ENCODE peak calls at places on chromosomes 16 and 17, in nine cellular contexts. Y is HL-60; V is H54; O is HFFc6; A is EL; D is GM12878; I is esophagus muscularis mucosa; C is activated T-cell treated with anti-CD3 and anti-CD28 coated beads, Interleukin-2, amount 50 U/mL, for 72 hours; H is OCI-LY7. S is an unnamed sample.

GRCh38 chr16:57534337-57534880 is 2.0 kb downstream of the CCDC102A start:
- DNase-seq in Y (no peak), V (no peak), O (no peak), A (no peak), D (no peak), I (no peak), C (no peak), H (no peak), S (no peak)

GRCh38 chr17:62626719-62627218 is 701 bp upstream of the MRC2 start:
- DNase-seq in Y (peak), V (peak), O (peak), A (peak), D (no peak), I (no peak), C (no peak), H (no peak), S (peak)

GRCh38 chr16:87850009-87851006 is 19.0 kb downstream of the SLC7A5 start:
- DNase-seq in Y (peak), V (peak), O (no peak), A (peak), D (no peak), I (no peak), C (peak), H (peak), S (peak)

GRCh38 chr17:14459955-14460354 is 159.1 kb downstream of the HS3ST3B1 start:
- DNase-seq in Y (no peak), V (no peak), O (no peak), A (no peak), D (no peak), I (no peak), C (no peak), H (no peak), S (no peak)

GRCh38 chr17:78130080-78130438 is 512 bp upstream of the TMC8 start:
- DNase-seq in Y (no peak), V (no peak), O (no peak), A (no peak), D (no peak), I (no peak), C (no peak), H (peak), S (no peak)

GRCh38 chr17:35460354-35460851 is 11.8 kb upstream of the SLFN13 start:
- DNase-seq in Y (no peak), V (no peak), O (no peak), A (no peak), D (peak), I (no peak), C (peak), H (peak), S (peak)

GRCh38 chr16:1458336-1458976 is 14.1 kb upstream of the CCDC154 start:
- DNase-seq in Y (no peak), V (no peak), O (peak), A (no peak), D (no peak), I (no peak), C (peak), H (no peak), S (no peak)

GRCh38 chr17:58913971-58914769 is 158.5 kb downstream of the PPM1E start:
- DNase-seq in Y (no peak), V (no peak), O (no peak), A (no peak), D (no peak), I (no peak), C (no peak), H (no peak), S (no peak)

GRCh38 chr16:14427371-14427948 is 202.6 kb downstream of the PARN start:
- DNase-seq in Y (no peak), V (peak), O (no peak), A (no peak), D (no peak), I (no peak), C (no peak), H (no peak), S (no peak)

GRCh38 chr17:2178798-2179505 is 124.0 kb downstream of the HIC1 start:
- DNase-seq in Y (no peak), V (no peak), O (no peak), A (no peak), D (no peak), I (no peak), C (no peak), H (no peak), S (peak)

GRCh38 chr17:10226930-10227695 is 28.7 kb upstream of the GAS7 start:
- DNase-seq in Y (peak), V (peak), O (no peak), A (peak), D (no peak), I (no peak), C (peak), H (peak), S (no peak)

GRCh38 chr17:5789443-5789842 is 205.1 kb upstream of the NLRP1 start:
- DNase-seq in Y (no peak), V (no peak), O (no peak), A (no peak), D (no peak), I (no peak), C (no peak), H (no peak), S (no peak)

GRCh38 chr16:46976550-46976949 is 3.1 kb upstream of the DNAJA2 start:
- DNase-seq in Y (no peak), V (no peak), O (no peak), A (no peak), D (no peak), I (no peak), C (no peak), H (peak), S (no peak)

GRCh38 chr16:14309906-14310305 is 238.8 kb downstream of the MRTFB start:
- DNase-seq in Y (no peak), V (peak), O (peak), A (peak), D (no peak), I (no peak), C (no peak), H (no peak), S (no peak)

GRCh38 chr16:24396350-24397271 is 140.5 kb downstream of the CACNG3 start:
- DNase-seq in Y (no peak), V (no peak), O (no peak), A (no peak), D (no peak), I (no peak), C (no peak), H (peak), S (no peak)

GRCh38 chr17:36072431-36073121 is 8.5 kb downstream of the CCL18 start:
- DNase-seq in Y (peak), V (peak), O (no peak), A (peak), D (peak), I (no peak), C (peak), H (peak), S (peak)

S was measured in left colon.